ENCODE peak calls at places on chromosomes 16 and 17, in nine cellular contexts. One of them, this sample, is unnamed.

GRCh38 chr17:76716146-76716833 is 5.5 kb upstream of the MXRA7 start:
- DNase-seq in nephron progenitor cell: no peak
- DNase-seq in AML-193: peak
- DNase-seq in mucosa of descending colon: no peak
- DNase-seq in tibial nerve: peak
- DNase-seq in psoas muscle: peak
- DNase-seq in stromal cell of bone marrow: peak
- DNase-seq in stimulated activated CD4-positive, alpha-beta T cell treated with anti-CD3 and anti-CD28 coated beads, Interleukin-2, amount 100 ng/mL, for 48 hours: no peak
- DNase-seq in SK-N-DZ: no peak
- DNase-seq in this sample: no peak

GRCh38 chr16:57149391-57149790 is 36.4 kb downstream of the PSME3IP1 start:
- DNase-seq in tibial nerve: no peak
- DNase-seq in stimulated activated CD4-positive, alpha-beta T cell treated with anti-CD3 and anti-CD28 coated beads, Interleukin-2, amount 100 ng/mL, for 48 hours: no peak
- DNase-seq in psoas muscle: no peak
- DNase-seq in stromal cell of bone marrow: no peak
- DNase-seq in SK-N-DZ: no peak
- DNase-seq in AML-193: no peak
- DNase-seq in mucosa of descending colon: no peak
- DNase-seq in nephron progenitor cell: no peak
- DNase-seq in this sample: no peak

GRCh38 chr16:68197250-68197649 is 38.7 kb downstream of the ESRP2 start:
- DNase-seq in psoas muscle: no peak
- DNase-seq in stromal cell of bone marrow: no peak
- DNase-seq in nephron progenitor cell: no peak
- DNase-seq in AML-193: no peak
- DNase-seq in tibial nerve: no peak
- DNase-seq in mucosa of descending colon: no peak
- DNase-seq in SK-N-DZ: no peak
- DNase-seq in stimulated activated CD4-positive, alpha-beta T cell treated with anti-CD3 and anti-CD28 coated beads, Interleukin-2, amount 100 ng/mL, for 48 hours: no peak
- DNase-seq in this sample: no peak

GRCh38 chr17:8366231-8366630 is 10.3 kb downstream of the KRABD2 start:
- DNase-seq in nephron progenitor cell: no peak
- DNase-seq in tibial nerve: no peak
- DNase-seq in stimulated activated CD4-positive, alpha-beta T cell treated with anti-CD3 and anti-CD28 coated beads, Interleukin-2, amount 100 ng/mL, for 48 hours: no peak
- DNase-seq in AML-193: no peak
- DNase-seq in stromal cell of bone marrow: no peak
- DNase-seq in SK-N-DZ: no peak
- DNase-seq in psoas muscle: no peak
- DNase-seq in mucosa of descending colon: no peak
- DNase-seq in this sample: no peak

GRCh38 chr17:5123343-5124124 is 7.7 kb downstream of the USP6 start:
- DNase-seq in nephron progenitor cell: no peak
- DNase-seq in AML-193: no peak
- DNase-seq in stromal cell of bone marrow: no peak
- DNase-seq in psoas muscle: no peak
- DNase-seq in mucosa of descending colon: no peak
- DNase-seq in tibial nerve: no peak
- DNase-seq in stimulated activated CD4-positive, alpha-beta T cell treated with anti-CD3 and anti-CD28 coated beads, Interleukin-2, amount 100 ng/mL, for 48 hours: no peak
- DNase-seq in SK-N-DZ: no peak
- DNase-seq in this sample: no peak

GRCh38 chr16:86756882-86757703 is 178.7 kb downstream of the FOXL1 start:
- DNase-seq in AML-193: no peak
- DNase-seq in mucosa of descending colon: no peak
- DNase-seq in stimulated activated CD4-positive, alpha-beta T cell treated with anti-CD3 and anti-CD28 coated beads, Interleukin-2, amount 100 ng/mL, for 48 hours: no peak
- DNase-seq in stromal cell of bone marrow: no peak
- DNase-seq in psoas muscle: no peak
- DNase-seq in nephron progenitor cell: no peak
- DNase-seq in SK-N-DZ: no peak
- DNase-seq in tibial nerve: no peak
- DNase-seq in this sample: no peak

GRCh38 chr16:20612551-20613470 is 36.6 kb upstream of the ACSM2B start:
- DNase-seq in tibial nerve: no peak
- DNase-seq in mucosa of descending colon: no peak
- DNase-seq in psoas muscle: peak
- DNase-seq in stimulated activated CD4-positive, alpha-beta T cell treated with anti-CD3 and anti-CD28 coated beads, Interleukin-2, amount 100 ng/mL, for 48 hours: no peak
- DNase-seq in SK-N-DZ: no peak
- DNase-seq in AML-193: no peak
- DNase-seq in nephron progenitor cell: no peak
- DNase-seq in stromal cell of bone marrow: no peak
- DNase-seq in this sample: peak

GRCh38 chr17:55706808-55707773 is 15.6 kb downstream of the TMEM100 start:
- DNase-seq in stromal cell of bone marrow: no peak
- DNase-seq in mucosa of descending colon: no peak
- DNase-seq in stimulated activated CD4-positive, alpha-beta T cell treated with anti-CD3 and anti-CD28 coated beads, Interleukin-2, amount 100 ng/mL, for 48 hours: no peak
- DNase-seq in SK-N-DZ: peak
- DNase-seq in tibial nerve: no peak
- DNase-seq in nephron progenitor cell: no peak
- DNase-seq in AML-193: no peak
- DNase-seq in psoas muscle: no peak
- DNase-seq in this sample: no peak

GRCh38 chr16:57145046-57145963 is 40.5 kb downstream of the PSME3IP1 start:
- DNase-seq in AML-193: no peak
- DNase-seq in stromal cell of bone marrow: no peak
- DNase-seq in nephron progenitor cell: no peak
- DNase-seq in mucosa of descending colon: no peak
- DNase-seq in tibial nerve: no peak
- DNase-seq in SK-N-DZ: no peak
- DNase-seq in stimulated activated CD4-positive, alpha-beta T cell treated with anti-CD3 and anti-CD28 coated beads, Interleukin-2, amount 100 ng/mL, for 48 hours: no peak
- DNase-seq in psoas muscle: no peak
- DNase-seq in this sample: no peak

GRCh38 chr17:29930399-29931010 is 477 bp upstream of the SSH2 start:
- DNase-seq in tibial nerve: no peak
- DNase-seq in SK-N-DZ: peak
- DNase-seq in nephron progenitor cell: peak
- DNase-seq in stimulated activated CD4-positive, alpha-beta T cell treated with anti-CD3 and anti-CD28 coated beads, Interleukin-2, amount 100 ng/mL, for 48 hours: no peak
- DNase-seq in AML-193: peak
- DNase-seq in psoas muscle: no peak
- DNase-seq in mucosa of descending colon: no peak
- DNase-seq in stromal cell of bone marrow: no peak
- DNase-seq in this sample: no peak

This sample was measured in NCI-H2107.